ENCODE peak calls at places on chromosomes 5 and 9, in ten cellular contexts. One of them, this sample, is unnamed. For H3K4me1, the result is how much of the 10 kb centered on the place peaks cover.

GRCh38 chr5:60744682-60745081 is 44.7 kb upstream of the DEPDC1B start:
- DNase-seq in A549: no peak
- DNase-seq in uterus: no peak
- DNase-seq in heart left ventricle: no peak
- DNase-seq in prostate gland: no peak
- DNase-seq in HCT116: no peak
- DNase-seq in breast epithelium: no peak
- DNase-seq in transverse colon: no peak
- DNase-seq in ovary: no peak
- DNase-seq in Peyer's patch: no peak
- DNase-seq in this sample: no peak

GRCh38 chr9:17402309-17402708 is 176.6 kb upstream of the SH3GL2 start:
- DNase-seq in A549: no peak
- DNase-seq in uterus: no peak
- DNase-seq in heart left ventricle: no peak
- DNase-seq in prostate gland: no peak
- DNase-seq in HCT116: no peak
- DNase-seq in breast epithelium: no peak
- DNase-seq in transverse colon: no peak
- DNase-seq in ovary: no peak
- DNase-seq in Peyer's patch: no peak
- DNase-seq in this sample: no peak

GRCh38 chr9:123426406-123426805 is 70.4 kb downstream of the CRB2 start:
- DNase-seq in A549: no peak
- DNase-seq in uterus: no peak
- DNase-seq in heart left ventricle: no peak
- DNase-seq in prostate gland: no peak
- DNase-seq in HCT116: no peak
- DNase-seq in breast epithelium: peak
- DNase-seq in transverse colon: no peak
- DNase-seq in ovary: no peak
- DNase-seq in Peyer's patch: no peak
- DNase-seq in this sample: no peak

GRCh38 chr5:43270686-43271085 is 42.5 kb downstream of the HMGCS1 start:
- DNase-seq in A549: no peak
- DNase-seq in uterus: no peak
- DNase-seq in heart left ventricle: no peak
- DNase-seq in prostate gland: no peak
- DNase-seq in HCT116: no peak
- DNase-seq in breast epithelium: no peak
- DNase-seq in transverse colon: no peak
- DNase-seq in ovary: no peak
- DNase-seq in Peyer's patch: no peak
- DNase-seq in this sample: no peak

GRCh38 chr9:68979538-68980314 is 34.2 kb downstream of the PRKACG start:
- DNase-seq in A549: no peak
- DNase-seq in uterus: no peak
- DNase-seq in heart left ventricle: no peak
- DNase-seq in prostate gland: no peak
- DNase-seq in HCT116: no peak
- DNase-seq in breast epithelium: no peak
- DNase-seq in transverse colon: peak
- DNase-seq in ovary: no peak
- DNase-seq in Peyer's patch: no peak
- DNase-seq in this sample: no peak

GRCh38 chr5:80141147-80141671 is 106.1 kb downstream of the THBS4 start:
- DNase-seq in A549: no peak
- DNase-seq in uterus: peak
- DNase-seq in heart left ventricle: peak
- DNase-seq in prostate gland: peak
- DNase-seq in HCT116: no peak
- DNase-seq in breast epithelium: peak
- DNase-seq in transverse colon: peak
- DNase-seq in ovary: peak
- DNase-seq in Peyer's patch: no peak
- DNase-seq in this sample: peak

GRCh38 chr5:54881286-54882005 is 103.9 kb downstream of the ESM1 start:
- DNase-seq in A549: no peak
- DNase-seq in uterus: no peak
- DNase-seq in heart left ventricle: no peak
- DNase-seq in prostate gland: no peak
- DNase-seq in HCT116: no peak
- DNase-seq in breast epithelium: no peak
- DNase-seq in transverse colon: no peak
- DNase-seq in ovary: no peak
- DNase-seq in Peyer's patch: no peak
- DNase-seq in this sample: no peak

GRCh38 chr5:161530700-161531099 is 15.8 kb downstream of the GABRB2 start:
- DNase-seq in A549: no peak
- DNase-seq in uterus: no peak
- DNase-seq in heart left ventricle: no peak
- DNase-seq in prostate gland: no peak
- DNase-seq in HCT116: no peak
- DNase-seq in breast epithelium: no peak
- DNase-seq in transverse colon: no peak
- DNase-seq in ovary: no peak
- DNase-seq in Peyer's patch: no peak
- DNase-seq in this sample: no peak

DNA sequence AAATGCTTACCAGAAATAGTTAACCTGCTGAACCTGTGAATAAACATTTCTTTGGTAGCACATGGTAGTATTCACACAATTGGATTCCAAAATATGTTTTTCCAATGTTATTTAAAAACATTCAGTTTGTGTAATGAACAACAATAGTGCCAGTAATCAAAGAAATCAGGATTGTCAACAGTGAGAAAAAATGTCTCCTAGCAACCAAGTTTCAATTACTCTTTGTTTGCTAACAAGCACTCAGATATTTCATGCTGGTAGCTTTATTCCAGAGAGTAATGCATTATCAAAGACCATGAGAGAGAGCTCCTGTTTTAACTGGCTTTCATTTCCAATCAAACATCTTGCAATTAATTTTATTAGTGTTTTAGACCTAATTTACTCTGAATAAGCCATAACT is 768.1 kb upstream of the GRAMD2B start:
- DNase-seq in A549: no peak
- DNase-seq in uterus: no peak
- DNase-seq in heart left ventricle: no peak
- DNase-seq in prostate gland: no peak
- DNase-seq in HCT116: no peak
- DNase-seq in breast epithelium: no peak
- DNase-seq in transverse colon: no peak
- DNase-seq in ovary: no peak
- DNase-seq in Peyer's patch: no peak
- DNase-seq in this sample: no peak
- H3K4me3 ChIP-seq in A549: no peak
- H3K4me3 ChIP-seq in uterus: no peak
- H3K4me3 ChIP-seq in heart left ventricle: no peak
- H3K4me3 ChIP-seq in prostate gland: no peak
- H3K4me3 ChIP-seq in HCT116: no peak
- H3K4me3 ChIP-seq in breast epithelium: no peak
- H3K4me3 ChIP-seq in transverse colon: no peak
- H3K4me3 ChIP-seq in ovary: no peak
- H3K4me3 ChIP-seq in Peyer's patch: no peak
- H3K4me3 ChIP-seq in this sample: no peak

DNA sequence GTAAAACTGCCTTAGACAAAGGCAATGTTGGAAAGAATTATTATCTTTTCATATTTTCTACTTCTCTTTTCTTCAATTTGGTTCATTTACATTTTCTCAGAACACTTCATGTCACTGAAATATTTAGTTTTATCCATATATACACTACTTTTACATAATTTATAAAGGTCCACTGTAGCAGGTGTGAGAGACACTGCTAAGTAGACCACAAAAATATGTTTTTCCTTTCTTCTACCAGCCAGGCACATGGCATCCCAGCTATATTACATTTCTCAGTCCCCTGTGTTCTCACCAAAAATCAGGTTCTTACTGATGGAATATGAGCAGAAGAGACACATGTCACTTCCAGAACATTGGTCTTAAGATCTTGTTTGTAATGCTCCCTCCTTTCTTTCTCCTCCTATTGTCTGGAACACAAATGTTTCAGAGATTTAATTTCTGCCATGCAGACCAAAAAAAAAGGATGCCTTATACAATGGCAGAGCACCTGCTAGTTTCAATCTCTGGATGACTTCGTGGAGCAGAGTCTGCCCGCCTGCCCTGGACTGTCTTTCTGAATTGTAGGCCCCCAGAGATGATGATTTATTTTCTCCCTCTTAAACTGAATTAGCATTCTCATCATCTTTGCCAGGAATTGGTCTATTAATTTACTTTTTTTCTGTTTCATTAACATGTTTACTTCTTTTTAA is 125.4 kb upstream of the ACOT12 start:
- DNase-seq in A549: no peak
- DNase-seq in uterus: no peak
- DNase-seq in heart left ventricle: no peak
- DNase-seq in prostate gland: no peak
- DNase-seq in HCT116: no peak
- DNase-seq in breast epithelium: no peak
- DNase-seq in transverse colon: no peak
- DNase-seq in ovary: no peak
- DNase-seq in Peyer's patch: no peak
- DNase-seq in this sample: no peak
- H3K4me1 ChIP-seq in A549: under half
- H3K4me1 ChIP-seq in uterus: under half
- H3K4me1 ChIP-seq in heart left ventricle: under half
- H3K4me1 ChIP-seq in prostate gland: under half
- H3K4me1 ChIP-seq in HCT116: under half
- H3K4me1 ChIP-seq in breast epithelium: under half
- H3K4me1 ChIP-seq in transverse colon: under half
- H3K4me1 ChIP-seq in ovary: under half
- H3K4me1 ChIP-seq in Peyer's patch: under half
- H3K4me1 ChIP-seq in this sample: under half

DNA sequence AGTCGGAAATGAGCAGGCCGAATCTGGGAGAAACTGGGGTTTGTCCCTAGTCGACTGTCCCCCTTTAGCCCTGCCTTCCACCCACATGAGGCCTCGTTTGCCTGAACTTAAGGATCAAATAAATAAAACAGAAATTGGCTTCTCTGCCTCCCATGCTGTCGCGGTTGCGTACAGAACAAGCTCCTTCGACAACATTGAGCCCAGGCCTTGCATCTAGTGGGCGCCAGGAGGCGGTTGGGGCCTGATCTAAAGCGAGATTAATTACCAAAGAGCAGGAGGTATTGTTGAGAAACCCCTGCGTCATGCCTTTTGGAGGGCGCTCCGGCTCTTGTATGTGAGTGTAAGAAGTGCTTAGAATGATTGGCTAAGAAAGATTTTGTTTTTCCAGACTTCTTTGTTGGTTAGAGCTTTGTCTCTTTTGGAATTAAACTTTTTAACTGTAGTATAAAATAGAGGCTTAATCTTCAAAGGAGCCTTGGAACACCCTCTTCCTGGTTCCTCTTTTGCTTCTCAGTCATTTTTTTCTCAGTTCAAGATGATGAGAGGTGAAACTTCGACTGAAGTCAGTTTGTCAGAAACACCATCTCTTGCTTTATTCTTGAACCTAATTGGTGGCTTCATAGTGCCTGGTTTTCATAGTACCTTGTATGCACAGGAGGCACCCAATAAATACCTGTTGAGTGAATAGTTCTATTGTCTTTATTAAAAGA is 828 bp downstream of the ATP6V0E1 start:
- DNase-seq in A549: peak
- DNase-seq in uterus: peak
- DNase-seq in heart left ventricle: no peak
- DNase-seq in prostate gland: peak
- DNase-seq in HCT116: peak
- DNase-seq in breast epithelium: peak
- DNase-seq in transverse colon: peak
- DNase-seq in ovary: peak
- DNase-seq in Peyer's patch: peak
- DNase-seq in this sample: peak
- TF ChIP-seq POLR2A in A549: no peak
- TF ChIP-seq POLR2A in uterus: no peak
- TF ChIP-seq POLR2A in heart left ventricle: no peak
- TF ChIP-seq POLR2A in prostate gland: no peak
- TF ChIP-seq POLR2A in HCT116: no peak
- TF ChIP-seq POLR2A in breast epithelium: no peak
- TF ChIP-seq POLR2A in transverse colon: no peak
- TF ChIP-seq POLR2A in ovary: no peak
- TF ChIP-seq POLR2A in Peyer's patch: no peak
- TF ChIP-seq POLR2A in this sample: no peak

GRCh38 chr9:4663956-4664355 is 1.9 kb downstream of the PLPP6 start:
- DNase-seq in A549: no peak
- DNase-seq in uterus: no peak
- DNase-seq in heart left ventricle: no peak
- DNase-seq in prostate gland: no peak
- DNase-seq in HCT116: no peak
- DNase-seq in breast epithelium: no peak
- DNase-seq in transverse colon: no peak
- DNase-seq in ovary: no peak
- DNase-seq in Peyer's patch: no peak
- DNase-seq in this sample: no peak

GRCh38 chr9:4662989-4663792 is 1.1 kb downstream of the PLPP6 start:
- DNase-seq in A549: no peak
- DNase-seq in uterus: no peak
- DNase-seq in heart left ventricle: no peak
- DNase-seq in prostate gland: no peak
- DNase-seq in HCT116: no peak
- DNase-seq in breast epithelium: no peak
- DNase-seq in transverse colon: no peak
- DNase-seq in ovary: no peak
- DNase-seq in Peyer's patch: no peak
- DNase-seq in this sample: no peak

GRCh38 chr9:4662108-4662988 is at the start of gene PLPP6:
- DNase-seq in A549: peak
- DNase-seq in uterus: peak
- DNase-seq in heart left ventricle: peak
- DNase-seq in prostate gland: peak
- DNase-seq in HCT116: peak
- DNase-seq in breast epithelium: peak
- DNase-seq in transverse colon: peak
- DNase-seq in ovary: peak
- DNase-seq in Peyer's patch: peak
- DNase-seq in this sample: peak

GRCh38 chr9:4657426-4658159 is 4.5 kb upstream of the PLPP6 start:
- DNase-seq in A549: no peak
- DNase-seq in uterus: no peak
- DNase-seq in heart left ventricle: no peak
- DNase-seq in prostate gland: peak
- DNase-seq in HCT116: no peak
- DNase-seq in breast epithelium: no peak
- DNase-seq in transverse colon: no peak
- DNase-seq in ovary: no peak
- DNase-seq in Peyer's patch: no peak
- DNase-seq in this sample: no peak

DNA sequence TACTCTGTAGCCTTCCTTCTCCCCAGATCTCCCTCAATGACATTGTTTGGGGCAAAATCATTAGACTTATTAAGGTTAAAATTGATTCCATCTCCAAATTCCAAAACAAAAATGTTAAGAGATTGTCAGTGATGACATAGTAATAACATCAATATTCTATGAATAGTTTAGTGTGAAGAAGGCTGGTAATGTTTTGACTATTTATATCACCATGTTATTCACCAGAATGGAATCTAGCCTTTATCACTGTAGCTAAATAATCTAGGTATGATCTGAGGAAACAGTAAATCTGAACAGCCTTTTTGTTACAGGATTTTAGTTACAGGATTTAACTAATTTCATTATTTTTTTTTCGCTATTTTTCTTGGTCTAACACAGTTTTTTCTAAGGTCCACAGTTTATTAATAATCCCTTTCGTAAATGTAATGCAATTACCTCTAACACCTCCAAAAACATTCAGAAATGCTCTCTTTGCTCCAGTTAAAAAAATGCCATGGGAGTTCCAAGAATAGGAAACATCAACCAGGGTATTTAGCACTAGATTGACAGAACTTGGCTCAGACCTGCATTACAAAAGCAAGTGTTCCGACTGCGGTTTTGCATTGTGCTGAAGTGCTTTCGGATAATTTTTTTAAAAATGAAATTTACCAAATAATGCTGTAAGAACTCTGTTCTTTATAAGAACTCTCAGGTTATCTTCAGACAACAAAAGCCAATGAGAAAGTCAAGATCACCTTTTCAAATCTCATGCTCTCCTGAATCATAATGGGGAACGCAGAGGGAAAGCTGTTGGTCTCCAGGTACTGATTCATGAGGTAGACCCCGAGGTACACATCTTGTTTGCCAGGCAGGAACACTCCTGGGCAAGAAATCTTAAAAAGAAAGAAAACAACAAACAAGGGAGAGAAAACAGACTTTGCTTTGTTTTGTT is 664 bp upstream of the PLPP6 start:
- DNase-seq in A549: no peak
- DNase-seq in uterus: no peak
- DNase-seq in heart left ventricle: no peak
- DNase-seq in prostate gland: no peak
- DNase-seq in HCT116: no peak
- DNase-seq in breast epithelium: no peak
- DNase-seq in transverse colon: no peak
- DNase-seq in ovary: no peak
- DNase-seq in Peyer's patch: no peak
- DNase-seq in this sample: no peak
- H3K4me3 ChIP-seq in A549: peak
- H3K4me3 ChIP-seq in uterus: peak
- H3K4me3 ChIP-seq in heart left ventricle: peak
- H3K4me3 ChIP-seq in prostate gland: peak
- H3K4me3 ChIP-seq in HCT116: peak
- H3K4me3 ChIP-seq in breast epithelium: peak
- H3K4me3 ChIP-seq in transverse colon: peak
- H3K4me3 ChIP-seq in ovary: peak
- H3K4me3 ChIP-seq in Peyer's patch: peak
- H3K4me3 ChIP-seq in this sample: peak

This sample was measured in right lobe of liver.